ENCODE peak calls at places on chromosome 2, in eight cellular contexts. E is aorta; U is activated CD4-positive, alpha-beta T cell treated with anti-CD3 and anti-CD28 coated beads for 48 hours; T is activated T-helper 1 cell treated with anti-CD3 and anti-CD28 coated beads, Interleukin-12 subunit alpha, Interleukin-12 subunit beta, Interleukin-2, Interleukin-4 antibody, amounts not matched to agents 30 ng/mL and 10 ng/mL and 1 ng/mL, durations not matched to agents 14 hours and 24 hours and 36 hours; S is HS-5; C is stimulated activated CD4-positive, alpha-beta T cell treated with anti-CD3 and anti-CD28 coated beads, Interleukin-4, amount 100 ng/mL, for 4 hours; R is dorsolateral prefrontal cortex; F is HFF-Myc. W is an unnamed sample.

GRCh38 chr2:64467463-64467843 is 13.5 kb downstream of the LGALSL start:
- DNase-seq in R (no peak), F (no peak), E (peak; percentile 58), C (no peak), T (no peak), S (no peak), U (no peak), W (no peak)

GRCh38 chr2:150127995-150128394 is 359.5 kb downstream of the RND3 start:
- DNase-seq in U (no peak), C (no peak), S (no peak), R (no peak), T (no peak), F (no peak), E (no peak), W (no peak)

GRCh38 chr2:218998414-218999002 is 5.3 kb upstream of the CRYBA2 start:
- DNase-seq in E (no peak), S (no peak), C (no peak), F (no peak), U (no peak), R (no peak), T (no peak), W (no peak)

GRCh38 chr2:171141320-171141719 is 19.4 kb downstream of the TLK1 start:
- DNase-seq in F (no peak), R (no peak), C (no peak), T (no peak), S (no peak), U (no peak), E (no peak), W (no peak)

GRCh38 chr2:160389875-160390274 is 103.7 kb downstream of the RBMS1 start:
- DNase-seq in E (no peak), R (no peak), T (no peak), U (no peak), S (no peak), F (no peak), C (no peak), W (no peak)

GRCh38 chr2:182868049-182868422 is 1.6 kb upstream of the FRZB start:
- DNase-seq in U (no peak), R (no peak), F (no peak), E (no peak), C (no peak), S (no peak), T (no peak), W (no peak)

GRCh38 chr2:168210216-168210897 is 37.0 kb downstream of the STK39 start:
- DNase-seq in C (no peak), T (no peak), E (no peak), R (no peak), F (no peak), U (peak; percentile 36), S (no peak), W (no peak)

GRCh38 chr2:159026170-159026569 is 57.7 kb downstream of the TANC1 start:
- DNase-seq in T (no peak), C (no peak), S (no peak), U (no peak), E (no peak), F (no peak), R (no peak), W (no peak)

GRCh38 chr2:25286025-25286400 is 55.7 kb downstream of the DNMT3A start:
- DNase-seq in T (peak; percentile 67), E (peak; percentile 75), C (peak; percentile 45), U (peak; percentile 75), F (no peak), R (no peak), S (no peak), W (no peak)

GRCh38 chr2:226354434-226354833 is 445.2 kb downstream of the IRS1 start:
- DNase-seq in C (no peak), T (no peak), U (no peak), R (no peak), E (no peak), S (no peak), F (no peak), W (no peak)

GRCh38 chr2:85472265-85472664 is 53.8 kb downstream of the SH2D6 start:
- DNase-seq in C (no peak), U (no peak), F (no peak), E (no peak), S (no peak), T (no peak), R (no peak), W (no peak)

W was measured in K562.